ENCODE peak calls at places on chromosomes 6 and 20, in seven cellular contexts. D, Y, A, K, O, R and M are unnamed samples.

GRCh38 chr6:38020593-38020992 is 201.1 kb downstream of the ZFAND3 start:
- DNase-seq in D (no peak), R (no peak), K (no peak), O (no peak), A (no peak), Y (no peak), M (no peak)

GRCh38 chr20:32109392-32110172 is at the start of gene TM9SF4:
- DNase-seq in K (peak; percentile 93), R (peak; percentile 92), A (peak; percentile 83), Y (peak; percentile 88), O (peak; percentile 93), D (peak; percentile 93), M (peak; percentile 87)

GRCh38 chr20:2986466-2986865 is 57.0 kb upstream of the GNRH2 start:
- DNase-seq in A (no peak), K (peak; percentile 33), O (peak; percentile 85), R (no peak), Y (peak; percentile 49), D (no peak), M (no peak)

GRCh38 chr20:44411020-44411756 is 55.7 kb downstream of the HNF4A start:
- DNase-seq in D (no peak), O (no peak), Y (no peak), K (no peak), A (no peak), R (no peak), M (no peak)

GRCh38 chr6:6856538-6857523 is 250.9 kb upstream of the RREB1 start:
- DNase-seq in D (no peak), K (peak; percentile 78), O (peak; percentile 57), R (no peak), Y (peak; percentile 36), A (no peak), M (no peak)

GRCh38 chr6:108921547-108922331 is 73.5 kb downstream of the ARMC2 start:
- DNase-seq in Y (no peak), K (no peak), R (no peak), O (peak; percentile 95), A (no peak), D (no peak), M (peak; percentile 90)

GRCh38 chr20:56001106-56001785 is 4.1 kb downstream of the CBLN4 start:
- DNase-seq in K (no peak), A (no peak), Y (no peak), R (no peak), O (no peak), D (no peak), M (no peak)

GRCh38 chr6:138571585-138572199 is 72.4 kb upstream of the NHSL1 start:
- DNase-seq in K (no peak), O (no peak), Y (no peak), A (no peak), R (no peak), D (no peak), M (no peak)

GRCh38 chr6:44444853-44445252 is 57.3 kb downstream of the CDC5L start:
- DNase-seq in O (no peak), A (no peak), D (no peak), Y (no peak), R (no peak), K (no peak), M (no peak)

GRCh38 chr6:2848851-2849250 is 7.2 kb upstream of the SERPINB1 start:
- DNase-seq in A (peak; percentile 49), Y (peak; percentile 52), O (no peak), D (peak; percentile 54), R (no peak), K (peak; percentile 38), M (no peak)

GRCh38 chr6:38938741-38939140 is 109.8 kb upstream of the GLP1R start:
- DNase-seq in D (no peak), Y (no peak), O (no peak), R (no peak), A (no peak), K (no peak), M (no peak)

GRCh38 chr6:46220351-46221220 is 49.8 kb upstream of the ENPP5 start:
- DNase-seq in R (no peak), O (no peak), D (no peak), A (no peak), K (no peak), Y (peak; percentile 14), M (no peak)

GRCh38 chr6:28803337-28803709 is 120.5 kb downstream of the TRIM27 start:
- DNase-seq in R (no peak), D (no peak), O (no peak), A (no peak), Y (no peak), K (no peak), M (no peak)